ENCODE peak calls at places on chromosomes 1 and 21, in four cellular contexts. A, Y, X and B are unnamed samples. For H3K36me3, the result is how much of the 10 kb centered on the place peaks cover.

GRCh38 chr1:111952258-111952657 is 37.2 kb downstream of the KCND3 start:
- DNase-seq in A (no peak), Y (no peak), X (no peak), B (no peak)

GRCh38 chr1:11518791-11519628 is 40.1 kb downstream of the DISP3 start:
- DNase-seq in Y (no peak), A (no peak), X (no peak), B (no peak)

GRCh38 chr21:38181101-38181500 is 75.7 kb upstream of the KCNJ15 start:
- DNase-seq in X (no peak), Y (peak), A (no peak), B (no peak)

GRCh38 chr1:92411511-92411910 is 75.2 kb downstream of the GFI1 start:
- DNase-seq in X (no peak), Y (peak), A (no peak), B (peak)

GRCh38 chr1:50424045-50424939 is 1.0 kb upstream of the DMRTA2 start:
- DNase-seq in Y (no peak), A (no peak), X (no peak), B (no peak)

GRCh38 chr21:14942801-14943490 is 121.9 kb downstream of the NRIP1 start:
- DNase-seq in A (no peak), X (no peak), Y (no peak), B (peak)

GRCh38 chr1:217048104-217048707 is 325.0 kb upstream of the ESRRG start:
- DNase-seq in X (no peak), Y (no peak), A (no peak), B (no peak)

GRCh38 chr21:46195595-46196195 is 11.4 kb upstream of the SPATC1L start:
- DNase-seq in X (peak), A (peak), Y (no peak), B (no peak)

GRCh38 chr1:220796530-220796929 is 9.8 kb downstream of the MTARC1 start:
- DNase-seq in Y (no peak), X (no peak), A (no peak), B (no peak)

GRCh38 chr21:34988139-34988538 is 61.0 kb downstream of the RUNX1 start:
- DNase-seq in A (no peak), X (no peak), Y (no peak), B (no peak)

GRCh38 chr1:224681816-224682215 is 65.7 kb downstream of the CNIH3 start:
- DNase-seq in X (no peak), Y (no peak), A (no peak), B (no peak)

GRCh38 chr21:28768753-28769152 is 223.9 kb downstream of the LTN1 start:
- DNase-seq in X (no peak), Y (no peak), A (no peak), B (no peak)

GRCh38 chr1:219463629-219464028 is 149.3 kb downstream of the ZC3H11B start:
- DNase-seq in Y (no peak), A (no peak), X (no peak), B (no peak)

GRCh38 chr1:32208891-32209309 is at the start of gene DCDC2B:
- DNase-seq in Y (no peak), A (no peak), X (peak), B (peak)

GRCh38 chr21:45411810-45412206 is 6.8 kb downstream of the COL18A1 start:
- DNase-seq in Y (no peak), X (peak), A (peak), B (no peak)

GRCh38 chr21:42187976-42188653 is 30.8 kb upstream of the ABCG1 start:
- DNase-seq in A (no peak), X (peak), Y (no peak), B (no peak)

GRCh38 chr1:4836574-4836973 is 182.2 kb downstream of the AJAP1 start:
- DNase-seq in X (peak), A (no peak), Y (no peak), B (no peak)

GRCh38 chr1:93471911-93472310 is 24.0 kb downstream of the FNBP1L start:
- DNase-seq in X (no peak), Y (peak), A (no peak), B (peak)

GRCh38 chr1:150152772-150153461 is 3.2 kb downstream of the PLEKHO1 start:
- DNase-seq in X (peak), Y (no peak), A (no peak), B (peak)

GRCh38 chr1:204074274-204075115 is 1.6 kb downstream of the SOX13 start:
- DNase-seq in Y (no peak), X (peak), A (peak), B (peak)

GRCh38 chr1:93434088-93434487 is 13.8 kb upstream of the FNBP1L start:
- DNase-seq in A (no peak), X (no peak), Y (no peak), B (no peak)

GRCh38 chr1:33714421-33714820 is 149.5 kb upstream of the HMGB4 start:
- DNase-seq in X (no peak), Y (no peak), A (no peak), B (no peak)

GRCh38 chr1:200364121-200364759 is 45.6 kb downstream of the ZNF281 start:
- DNase-seq in X (no peak), A (no peak), Y (no peak), B (no peak)

GRCh38 chr1:154559496-154559950 is 1.1 kb upstream of the UBE2Q1 start:
- DNase-seq in X (peak), Y (peak), A (peak), B (peak)

GRCh38 chr1:151523331-151523730 is 12.1 kb downstream of the CGN start:
- DNase-seq in A (no peak), X (no peak), Y (no peak), B (no peak)

GRCh38 chr1:88983791-88984552 is 8.5 kb downstream of the KYAT3 start:
- DNase-seq in A (no peak), Y (no peak), X (no peak), B (peak)

GRCh38 chr1:48675251-48675650 is 101.4 kb downstream of the BEND5 start:
- DNase-seq in A (no peak), X (no peak), Y (no peak), B (no peak)

GRCh38 chr1:197149340-197149739 is 2.9 kb upstream of the ASPM start:
- DNase-seq in X (no peak), A (no peak), Y (no peak), B (no peak)

GRCh38 chr1:153928776-153929432 is 6.1 kb upstream of the GATAD2B start:
- DNase-seq in A (no peak), X (no peak), Y (no peak), B (no peak)

GRCh38 chr1:247291835-247292561 is 36.1 kb downstream of the VN1R5 start:
- DNase-seq in X (no peak), Y (no peak), A (no peak), B (no peak)

GRCh38 chr1:2971609-2972008 is 49.7 kb upstream of the ACTRT2 start:
- DNase-seq in Y (no peak), A (peak), X (no peak), B (no peak)

GRCh38 chr1:224727851-224728250 is 111.7 kb downstream of the CNIH3 start:
- DNase-seq in X (no peak), A (no peak), Y (no peak), B (no peak)

GRCh38 chr1:165914136-165914798 is 86.9 kb downstream of the UCK2 start:
- DNase-seq in Y (no peak), X (peak), A (no peak), B (peak)

GRCh38 chr1:89701746-89702241 is 68.9 kb downstream of the LRRC8C start:
- DNase-seq in X (no peak), Y (no peak), A (no peak), B (no peak)

GRCh38 chr1:177857285-177857684 is 112.6 kb downstream of the SEC16B start:
- DNase-seq in X (no peak), Y (no peak), A (no peak), B (no peak)

GRCh38 chr1:6008696-6009095 is 16.5 kb upstream of the NPHP4 start:
- DNase-seq in X (no peak), Y (no peak), A (no peak), B (no peak)

GRCh38 chr1:40625076-40625475 is 40.4 kb downstream of the RIMS3 start:
- DNase-seq in Y (no peak), A (no peak), X (peak), B (peak)

GRCh38 chr1:227793948-227794812 is 21.3 kb upstream of the PRSS38 start:
- DNase-seq in Y (peak), X (peak), A (no peak), B (peak)

GRCh38 chr1:118461154-118461553 is 276.1 kb upstream of the SPAG17 start:
- DNase-seq in Y (no peak), A (no peak), X (no peak), B (no peak)
- TF ChIP-seq CTCF in Y (no peak), A (no peak), X (no peak), B (peak)

GRCh38 chr1:10122926-10123325 is 87.4 kb upstream of the KIF1B start:
- DNase-seq in Y (peak), X (no peak), A (no peak), B (peak)
- H3K36me3 ChIP-seq in Y (under half), X (under half), A (under half), B (under half)

DNA sequence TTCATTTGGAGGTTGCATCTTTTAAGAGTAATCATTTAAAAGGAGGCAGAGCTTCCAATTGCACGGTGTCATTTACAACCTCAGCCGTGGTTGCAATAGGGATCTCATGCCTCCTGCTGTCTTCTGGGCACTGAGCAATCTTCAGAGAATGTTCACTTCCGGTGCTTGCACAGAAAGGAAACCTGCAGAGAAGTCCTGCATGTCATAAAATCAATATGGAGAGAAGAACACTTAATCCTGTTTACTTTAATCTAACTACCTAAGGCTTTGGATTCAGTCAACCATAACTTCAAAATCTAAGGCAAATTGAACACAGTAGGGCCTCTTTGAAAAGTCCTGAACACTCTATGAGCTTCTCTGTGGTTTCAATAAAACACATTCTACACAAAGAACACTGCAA is 11.3 kb upstream of the MAP10 start:
- DNase-seq in X (no peak), Y (peak), A (no peak), B (peak)
- TF ChIP-seq CTCF in X (peak), Y (peak), A (no peak), B (peak)

DNA sequence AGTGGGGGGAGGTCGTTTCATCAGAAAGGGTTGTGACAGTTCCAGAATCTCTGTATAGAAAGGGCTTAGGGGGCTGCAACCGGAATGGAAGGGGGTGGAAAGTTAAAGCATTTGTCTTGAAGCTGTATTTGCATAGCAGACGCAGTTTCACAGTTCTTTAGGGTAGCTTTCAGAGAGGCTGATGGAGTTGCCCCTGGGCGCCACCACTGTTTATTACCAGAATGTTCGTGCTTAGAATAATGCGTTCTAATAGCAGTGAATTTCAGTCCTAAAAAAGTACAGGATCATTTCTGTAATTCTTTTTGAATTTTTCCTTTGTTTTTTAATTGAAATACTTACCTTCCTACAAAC is 1.3 kb downstream of the EXO1 start:
- DNase-seq in A (no peak), Y (no peak), X (no peak), B (no peak)
- H3K36me3 ChIP-seq in A (under half), Y (under half), X (under half), B (under half)

DNA sequence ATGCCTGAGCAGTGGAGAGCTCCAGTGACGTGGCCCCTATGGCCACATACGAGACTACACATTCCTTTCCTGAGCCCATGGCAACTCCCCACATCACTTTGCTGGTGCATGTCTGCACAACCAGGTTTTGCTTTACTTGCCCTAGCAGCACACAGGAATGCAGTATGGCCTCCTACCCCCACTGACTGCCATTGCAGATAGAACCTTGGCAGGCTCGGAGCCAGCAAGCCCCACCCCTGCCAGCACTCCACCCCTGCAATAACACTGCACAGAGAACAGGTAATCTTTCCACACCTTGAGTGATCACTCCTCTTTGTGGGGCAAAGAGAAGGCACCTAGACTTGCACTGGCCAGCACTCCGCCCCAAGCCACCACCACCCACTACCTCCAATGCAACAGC is 531.9 kb upstream of the CAMK1G start:
- DNase-seq in A (no peak), Y (no peak), X (no peak), B (no peak)
- TF ChIP-seq CTCF in A (no peak), Y (no peak), X (no peak), B (no peak)

GRCh38 chr1:54381524-54381923 is 24.7 kb downstream of the SSBP3 start:
- DNase-seq in A (no peak), X (no peak), Y (no peak), B (no peak)

GRCh38 chr1:54378884-54379445 is 27.2 kb downstream of the SSBP3 start:
- DNase-seq in X (no peak), Y (no peak), A (no peak), B (no peak)

GRCh38 chr1:54380285-54380882 is 25.8 kb downstream of the SSBP3 start:
- DNase-seq in X (peak), Y (no peak), A (no peak), B (no peak)

GRCh38 chr1:54378157-54378883 is 27.9 kb downstream of the SSBP3 start:
- DNase-seq in Y (no peak), X (no peak), A (no peak), B (no peak)

GRCh38 chr1:54379481-54380284 is 26.5 kb downstream of the SSBP3 start:
- DNase-seq in A (peak), X (peak), Y (no peak), B (no peak)
- H3K36me3 ChIP-seq in A (under half), X (under half), Y (under half), B (under half)

GRCh38 chr1:234114648-234115307 is 210.3 kb downstream of the SLC35F3 start:
- DNase-seq in A (no peak), Y (no peak), X (peak), B (peak)
- TF ChIP-seq CTCF in A (peak), Y (peak), X (peak), B (peak)

GRCh38 chr1:20742671-20743070 is 10.2 kb upstream of the SH2D5 start:
- DNase-seq in Y (no peak), A (no peak), X (no peak), B (no peak)
- H3K36me3 ChIP-seq in Y (under half), A (under half), X (half or more), B (under half)

GRCh38 chr1:84724128-84724860 is 34.0 kb upstream of the SSX2IP start:
- DNase-seq in Y (no peak), A (no peak), X (no peak), B (no peak)

GRCh38 chr1:84721152-84721551 is 30.9 kb upstream of the SSX2IP start:
- DNase-seq in A (no peak), X (no peak), Y (peak), B (peak)

GRCh38 chr1:84720275-84720780 is 30.1 kb upstream of the SSX2IP start:
- DNase-seq in X (no peak), A (no peak), Y (no peak), B (no peak)

GRCh38 chr1:84719477-84720274 is 29.4 kb upstream of the SSX2IP start:
- DNase-seq in Y (peak), X (no peak), A (no peak), B (no peak)

GRCh38 chr1:84722794-84723193 is 32.5 kb upstream of the SSX2IP start:
- DNase-seq in X (no peak), A (no peak), Y (no peak), B (no peak)
- TF ChIP-seq CTCF in X (no peak), A (no peak), Y (no peak), B (no peak)